ENCODE peak calls at places on chromosomes 7 and 10, in five cellular contexts. One of them, this sample, is unnamed.

GRCh38 chr7:18916826-18917225 is 200.6 kb downstream of the TWIST1 start:
- DNase-seq in HepG2: no peak
- DNase-seq in K562: no peak
- DNase-seq in GM12878: no peak
- DNase-seq in A549: no peak
- DNase-seq in this sample: no peak

GRCh38 chr7:79377097-79377496 is 76.4 kb downstream of the MAGI2 start:
- DNase-seq in A549: no peak
- DNase-seq in K562: no peak
- DNase-seq in GM12878: no peak
- DNase-seq in HepG2: no peak
- DNase-seq in this sample: peak; percentile 50

GRCh38 chr7:155665957-155666287 is 21.5 kb downstream of the RBM33 start:
- DNase-seq in K562: no peak
- DNase-seq in HepG2: no peak
- DNase-seq in GM12878: no peak
- DNase-seq in A549: peak; percentile 32
- DNase-seq in this sample: peak; percentile 93

GRCh38 chr7:98178321-98178720 is 32.9 kb upstream of the BHLHA15 start:
- DNase-seq in GM12878: no peak
- DNase-seq in HepG2: no peak
- DNase-seq in A549: peak; percentile 26
- DNase-seq in K562: no peak
- DNase-seq in this sample: no peak

GRCh38 chr7:100897111-100897608 is 1.5 kb upstream of the ACHE start:
- DNase-seq in A549: no peak
- DNase-seq in K562: peak; percentile 77
- DNase-seq in GM12878: no peak
- DNase-seq in HepG2: no peak
- DNase-seq in this sample: no peak

GRCh38 chr7:105896407-105896842 is 20.0 kb upstream of the ATXN7L1 start:
- DNase-seq in HepG2: no peak
- DNase-seq in A549: no peak
- DNase-seq in GM12878: no peak
- DNase-seq in K562: no peak
- DNase-seq in this sample: no peak

GRCh38 chr10:126224967-126225671 is 163.2 kb downstream of the ADAM12 start:
- DNase-seq in A549: no peak
- DNase-seq in GM12878: no peak
- DNase-seq in K562: no peak
- DNase-seq in HepG2: no peak
- DNase-seq in this sample: no peak

GRCh38 chr7:135239263-135239662 is 5.6 kb downstream of the STRA8 start:
- DNase-seq in HepG2: no peak
- DNase-seq in GM12878: no peak
- DNase-seq in A549: no peak
- DNase-seq in K562: no peak
- DNase-seq in this sample: no peak

GRCh38 chr7:143002106-143002505 is 24.8 kb downstream of the OR9A2 start:
- DNase-seq in HepG2: no peak
- DNase-seq in K562: peak; percentile 63
- DNase-seq in GM12878: no peak
- DNase-seq in A549: peak; percentile 20
- DNase-seq in this sample: no peak

DNA sequence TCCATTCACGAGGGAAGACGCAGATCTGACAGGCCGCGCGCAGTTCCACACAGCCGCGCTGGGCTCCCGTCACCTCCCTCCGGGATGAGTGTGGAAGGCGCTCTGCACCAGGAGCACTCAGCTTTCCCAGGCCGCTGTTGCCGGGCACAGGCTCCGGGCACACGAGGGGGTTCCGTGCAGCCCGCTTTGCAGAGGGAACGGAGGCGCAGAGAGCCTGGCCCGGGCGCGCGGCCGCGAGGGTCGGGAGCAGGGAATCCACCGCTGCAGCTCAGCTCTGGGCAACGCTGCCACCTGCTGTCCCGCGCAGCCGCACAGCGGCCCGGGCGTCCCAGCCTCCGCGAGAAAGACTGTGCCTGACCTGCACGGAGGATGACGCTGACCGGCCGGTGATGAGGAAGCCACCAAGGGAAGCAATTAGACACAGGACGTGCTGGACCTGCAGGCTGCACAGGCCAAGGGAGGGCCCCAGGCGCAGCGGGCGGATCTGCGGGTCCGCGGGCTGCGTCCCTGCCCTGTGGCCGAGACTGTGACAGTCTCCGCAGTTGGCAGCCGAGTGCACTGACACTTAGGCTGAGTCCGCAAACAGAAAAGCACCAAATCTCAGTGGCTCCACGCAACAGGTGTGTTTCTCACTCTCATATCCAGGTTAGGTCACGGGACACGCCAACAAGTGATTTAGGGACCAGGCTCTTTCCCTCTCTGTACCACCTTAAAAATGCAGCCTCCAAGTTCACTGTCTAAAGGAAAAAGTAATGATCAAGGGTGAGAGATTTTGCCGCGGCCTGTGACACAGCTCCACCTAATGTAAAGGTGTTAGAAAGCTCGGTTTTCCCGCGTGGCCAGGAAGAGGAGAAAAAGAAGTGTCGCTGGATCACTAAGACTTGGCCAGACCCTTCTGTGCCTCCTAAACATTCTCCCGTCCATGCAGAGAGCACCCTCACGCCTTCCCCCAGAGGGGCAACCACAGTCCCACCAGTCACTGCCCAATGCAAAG is 94.5 kb downstream of the SEC61G start:
- DNase-seq in GM12878: no peak
- DNase-seq in A549: peak; percentile 48
- DNase-seq in HepG2: peak; percentile 40
- DNase-seq in K562: peak; percentile 30
- DNase-seq in this sample: peak; percentile 2
- TF ChIP-seq BHLHE40 in GM12878: no peak
- TF ChIP-seq BHLHE40 in A549: no peak
- TF ChIP-seq BHLHE40 in HepG2: no peak
- TF ChIP-seq BHLHE40 in K562: no peak
- TF ChIP-seq BHLHE40 in this sample: no peak

GRCh38 chr7:14521183-14521582 is 381.4 kb downstream of the DGKB start:
- DNase-seq in HepG2: no peak
- DNase-seq in A549: no peak
- DNase-seq in GM12878: no peak
- DNase-seq in K562: no peak
- DNase-seq in this sample: no peak
- H3K4me3 ChIP-seq in HepG2: no peak overlapping the region
- H3K4me3 ChIP-seq in A549: no peak overlapping the region
- H3K4me3 ChIP-seq in GM12878: no peak overlapping the region
- H3K4me3 ChIP-seq in K562: no peak overlapping the region
- H3K4me3 ChIP-seq in this sample: no peak overlapping the region

GRCh38 chr7:1810961-1811849 is 141.1 kb downstream of the ELFN1 start:
- DNase-seq in A549: no peak
- DNase-seq in GM12878: no peak
- DNase-seq in HepG2: no peak
- DNase-seq in K562: no peak
- DNase-seq in this sample: peak; percentile 13
- TF ChIP-seq BHLHE40 in A549: no peak
- TF ChIP-seq BHLHE40 in GM12878: no peak
- TF ChIP-seq BHLHE40 in HepG2: no peak
- TF ChIP-seq BHLHE40 in K562: no peak
- TF ChIP-seq BHLHE40 in this sample: no peak

GRCh38 chr10:13376297-13376696 is 28.2 kb upstream of the SEPHS1 start:
- DNase-seq in K562: no peak
- DNase-seq in GM12878: no peak
- DNase-seq in A549: no peak
- DNase-seq in HepG2: no peak
- DNase-seq in this sample: no peak

GRCh38 chr10:13373644-13374043 is 25.6 kb upstream of the SEPHS1 start:
- DNase-seq in A549: no peak
- DNase-seq in GM12878: no peak
- DNase-seq in K562: no peak
- DNase-seq in HepG2: no peak
- DNase-seq in this sample: no peak

GRCh38 chr10:13372524-13372923 is 24.4 kb upstream of the SEPHS1 start:
- DNase-seq in GM12878: no peak
- DNase-seq in K562: no peak
- DNase-seq in A549: no peak
- DNase-seq in HepG2: no peak
- DNase-seq in this sample: no peak

GRCh38 chr10:13375791-13376190 is 27.7 kb upstream of the SEPHS1 start:
- DNase-seq in K562: no peak
- DNase-seq in HepG2: no peak
- DNase-seq in GM12878: no peak
- DNase-seq in A549: no peak
- DNase-seq in this sample: no peak

DNA sequence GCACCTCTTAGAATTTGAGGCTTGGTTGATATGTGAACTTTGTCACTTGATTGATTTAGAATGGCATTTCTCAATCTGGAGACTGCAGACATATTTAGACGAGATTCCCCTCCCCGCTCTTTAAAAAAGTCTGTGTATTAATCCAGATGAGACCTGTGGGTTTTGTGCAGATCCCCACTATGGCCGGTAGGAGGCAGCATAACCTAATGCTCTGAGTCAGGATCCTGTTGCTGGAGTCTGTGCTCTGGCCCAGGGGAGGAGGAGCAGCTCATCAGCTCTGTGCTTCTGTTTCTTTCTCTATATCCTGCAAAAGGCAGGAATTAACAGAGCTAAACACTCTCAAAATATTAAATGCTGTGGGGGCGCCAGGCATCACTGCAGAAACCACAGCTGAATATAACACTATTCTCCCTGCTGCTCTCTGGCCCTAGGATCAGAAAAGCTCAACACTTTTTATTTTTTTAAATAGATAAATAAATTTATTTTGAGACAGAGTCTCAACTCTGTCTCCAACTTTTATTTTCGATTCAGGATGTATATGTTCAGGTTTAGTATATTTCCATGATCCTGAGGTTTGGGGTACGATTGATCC is 23.9 kb upstream of the SEPHS1 start:
- DNase-seq in HepG2: peak; percentile 81
- DNase-seq in GM12878: no peak
- DNase-seq in K562: peak; percentile 90
- DNase-seq in A549: peak; percentile 87
- DNase-seq in this sample: peak; percentile 83
- H3K4me3 ChIP-seq in HepG2: no peak overlapping the region
- H3K4me3 ChIP-seq in GM12878: no peak overlapping the region
- H3K4me3 ChIP-seq in K562: no peak overlapping the region
- H3K4me3 ChIP-seq in A549: no peak overlapping the region
- H3K4me3 ChIP-seq in this sample: no peak overlapping the region

DNA sequence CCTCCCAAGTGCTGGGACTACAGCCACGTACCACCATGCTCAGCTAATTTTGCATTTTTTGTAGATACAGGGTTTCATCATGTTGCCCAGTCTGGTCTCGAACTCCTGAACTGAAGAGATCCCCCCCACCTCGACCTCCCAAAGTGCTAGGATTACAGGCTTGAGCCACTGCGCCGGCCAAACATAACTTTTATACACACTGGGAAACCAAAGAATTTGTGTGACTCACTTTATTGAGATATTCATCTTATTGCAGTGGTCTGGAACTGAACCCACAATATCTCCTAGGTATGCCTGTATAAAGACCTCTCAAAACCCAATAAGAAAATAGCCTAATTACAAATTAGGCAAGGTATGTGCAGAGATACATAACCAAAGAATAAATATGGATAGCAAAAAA is 182.6 kb upstream of the FEZF1 start:
- DNase-seq in K562: no peak
- DNase-seq in A549: no peak
- DNase-seq in GM12878: no peak
- DNase-seq in HepG2: no peak
- DNase-seq in this sample: no peak
- TF ChIP-seq BHLHE40 in K562: no peak
- TF ChIP-seq BHLHE40 in A549: no peak
- TF ChIP-seq BHLHE40 in GM12878: no peak
- TF ChIP-seq BHLHE40 in HepG2: no peak
- TF ChIP-seq BHLHE40 in this sample: no peak

GRCh38 chr10:102720775-102721301 is 6.4 kb downstream of the SFXN2 start:
- DNase-seq in K562: no peak
- DNase-seq in HepG2: no peak
- DNase-seq in GM12878: no peak
- DNase-seq in A549: no peak
- DNase-seq in this sample: no peak

GRCh38 chr10:102714621-102715455 is at the start of gene SFXN2:
- DNase-seq in K562: no peak
- DNase-seq in GM12878: no peak
- DNase-seq in HepG2: no peak
- DNase-seq in A549: no peak
- DNase-seq in this sample: no peak

GRCh38 chr10:102720337-102720736 is 5.9 kb downstream of the SFXN2 start:
- DNase-seq in HepG2: no peak
- DNase-seq in K562: no peak
- DNase-seq in GM12878: no peak
- DNase-seq in A549: no peak
- DNase-seq in this sample: no peak

GRCh38 chr10:102715880-102716279 is 1.4 kb downstream of the SFXN2 start:
- DNase-seq in GM12878: no peak
- DNase-seq in K562: no peak
- DNase-seq in A549: no peak
- DNase-seq in HepG2: no peak
- DNase-seq in this sample: no peak

GRCh38 chr10:102718220-102718619 is 3.8 kb downstream of the SFXN2 start:
- DNase-seq in A549: no peak
- DNase-seq in GM12878: no peak
- DNase-seq in HepG2: peak; percentile 83
- DNase-seq in K562: peak; percentile 51
- DNase-seq in this sample: peak; percentile 80
- H3K4me3 ChIP-seq in A549: no peak overlapping the region
- H3K4me3 ChIP-seq in GM12878: no peak overlapping the region
- H3K4me3 ChIP-seq in HepG2: peak overlapping the region; percentile 29
- H3K4me3 ChIP-seq in K562: no peak overlapping the region
- H3K4me3 ChIP-seq in this sample: no peak overlapping the region